ENCODE peak calls at places on chromosomes 13 and 19, in nine cellular contexts. One of them, this sample, is unnamed.

GRCh38 chr19:58218899-58219298 is 9.8 kb upstream of the ZNF544 start:
- DNase-seq in progenitor cell of endocrine pancreas: no peak
- DNase-seq in ascending aorta: no peak
- DNase-seq in fibroblast of mammary gland: peak
- DNase-seq in BJ: no peak
- DNase-seq in stomach: no peak
- DNase-seq in WTC11: peak
- DNase-seq in endodermal cell: peak
- DNase-seq in RWPE1: no peak
- DNase-seq in this sample: no peak

GRCh38 chr13:51235186-51235585 is 13.0 kb downstream of the FAM124A start:
- DNase-seq in progenitor cell of endocrine pancreas: no peak
- DNase-seq in ascending aorta: no peak
- DNase-seq in fibroblast of mammary gland: no peak
- DNase-seq in BJ: no peak
- DNase-seq in stomach: no peak
- DNase-seq in WTC11: no peak
- DNase-seq in endodermal cell: no peak
- DNase-seq in RWPE1: no peak
- DNase-seq in this sample: no peak

GRCh38 chr19:37953125-37953524 is 46.1 kb downstream of the SIPA1L3 start:
- DNase-seq in progenitor cell of endocrine pancreas: no peak
- DNase-seq in ascending aorta: peak
- DNase-seq in fibroblast of mammary gland: no peak
- DNase-seq in BJ: no peak
- DNase-seq in stomach: no peak
- DNase-seq in WTC11: no peak
- DNase-seq in endodermal cell: no peak
- DNase-seq in RWPE1: no peak
- DNase-seq in this sample: no peak

GRCh38 chr13:93345642-93346220 is 119.1 kb downstream of the GPC6 start:
- DNase-seq in progenitor cell of endocrine pancreas: no peak
- DNase-seq in ascending aorta: no peak
- DNase-seq in fibroblast of mammary gland: no peak
- DNase-seq in BJ: peak
- DNase-seq in stomach: no peak
- DNase-seq in WTC11: no peak
- DNase-seq in endodermal cell: no peak
- DNase-seq in RWPE1: no peak
- DNase-seq in this sample: no peak

GRCh38 chr19:13028027-13028426 is 32.8 kb downstream of the NFIX start:
- DNase-seq in progenitor cell of endocrine pancreas: no peak
- DNase-seq in ascending aorta: no peak
- DNase-seq in fibroblast of mammary gland: no peak
- DNase-seq in BJ: no peak
- DNase-seq in stomach: no peak
- DNase-seq in WTC11: no peak
- DNase-seq in endodermal cell: no peak
- DNase-seq in RWPE1: no peak
- DNase-seq in this sample: no peak

GRCh38 chr19:39448271-39448670 is 2.9 kb downstream of the SUPT5H start:
- DNase-seq in progenitor cell of endocrine pancreas: no peak
- DNase-seq in ascending aorta: no peak
- DNase-seq in fibroblast of mammary gland: peak
- DNase-seq in BJ: no peak
- DNase-seq in stomach: no peak
- DNase-seq in WTC11: no peak
- DNase-seq in endodermal cell: no peak
- DNase-seq in RWPE1: no peak
- DNase-seq in this sample: peak

GRCh38 chr13:85659493-85659892 is 139.7 kb downstream of the SLITRK6 start:
- DNase-seq in progenitor cell of endocrine pancreas: no peak
- DNase-seq in ascending aorta: no peak
- DNase-seq in fibroblast of mammary gland: no peak
- DNase-seq in BJ: peak
- DNase-seq in stomach: no peak
- DNase-seq in WTC11: no peak
- DNase-seq in endodermal cell: no peak
- DNase-seq in RWPE1: peak
- DNase-seq in this sample: no peak

GRCh38 chr13:48942131-48942530 is 33.6 kb upstream of the FNDC3A start:
- DNase-seq in progenitor cell of endocrine pancreas: no peak
- DNase-seq in ascending aorta: no peak
- DNase-seq in fibroblast of mammary gland: peak
- DNase-seq in BJ: no peak
- DNase-seq in stomach: no peak
- DNase-seq in WTC11: no peak
- DNase-seq in endodermal cell: no peak
- DNase-seq in RWPE1: peak
- DNase-seq in this sample: no peak

GRCh38 chr19:2230807-2231533 is 5.2 kb downstream of the PLEKHJ1 start:
- DNase-seq in progenitor cell of endocrine pancreas: no peak
- DNase-seq in ascending aorta: no peak
- DNase-seq in fibroblast of mammary gland: no peak
- DNase-seq in BJ: no peak
- DNase-seq in stomach: no peak
- DNase-seq in WTC11: no peak
- DNase-seq in endodermal cell: no peak
- DNase-seq in RWPE1: no peak
- DNase-seq in this sample: no peak

GRCh38 chr19:2232286-2233151 is 3.6 kb downstream of the PLEKHJ1 start:
- DNase-seq in progenitor cell of endocrine pancreas: no peak
- DNase-seq in ascending aorta: no peak
- DNase-seq in fibroblast of mammary gland: no peak
- DNase-seq in BJ: no peak
- DNase-seq in stomach: no peak
- DNase-seq in WTC11: no peak
- DNase-seq in endodermal cell: no peak
- DNase-seq in RWPE1: no peak
- DNase-seq in this sample: no peak

GRCh38 chr19:2233601-2234280 is 2.4 kb downstream of the PLEKHJ1 start:
- DNase-seq in progenitor cell of endocrine pancreas: no peak
- DNase-seq in ascending aorta: no peak
- DNase-seq in fibroblast of mammary gland: no peak
- DNase-seq in BJ: no peak
- DNase-seq in stomach: no peak
- DNase-seq in WTC11: no peak
- DNase-seq in endodermal cell: no peak
- DNase-seq in RWPE1: no peak
- DNase-seq in this sample: no peak

GRCh38 chr19:2230029-2230531 is 6.0 kb downstream of the PLEKHJ1 start:
- DNase-seq in progenitor cell of endocrine pancreas: no peak
- DNase-seq in ascending aorta: no peak
- DNase-seq in fibroblast of mammary gland: no peak
- DNase-seq in BJ: no peak
- DNase-seq in stomach: no peak
- DNase-seq in WTC11: no peak
- DNase-seq in endodermal cell: no peak
- DNase-seq in RWPE1: no peak
- DNase-seq in this sample: no peak

DNA sequence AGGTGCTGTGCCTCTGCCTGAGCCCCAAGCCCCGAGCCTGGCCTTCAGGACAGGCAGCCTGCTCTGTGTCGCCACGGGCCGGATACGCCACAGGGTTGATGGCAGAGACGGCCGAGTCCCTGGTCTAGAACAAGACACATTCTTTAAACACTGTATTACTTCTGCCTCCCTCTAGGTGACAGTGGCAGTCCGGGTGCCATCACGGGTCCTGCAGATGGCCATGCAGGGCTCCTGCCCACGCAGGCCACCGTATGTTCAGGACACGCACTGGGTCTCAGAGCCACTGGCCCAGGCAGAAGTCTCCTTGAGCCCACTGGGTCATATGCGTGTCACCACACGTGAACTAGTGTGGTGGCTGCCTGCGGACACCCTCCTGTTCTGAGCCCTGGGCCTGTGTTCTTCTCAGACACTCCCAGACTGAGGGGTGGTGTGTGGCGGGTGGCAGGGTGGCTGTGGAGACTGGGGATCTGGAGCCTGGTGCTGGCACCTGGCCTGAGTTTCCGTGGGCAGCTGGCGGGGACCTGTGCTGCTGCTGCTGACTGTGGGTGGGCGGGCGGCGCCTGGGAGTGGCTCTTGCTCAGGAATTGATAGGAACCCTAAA is 4.4 kb downstream of the PLEKHJ1 start:
- DNase-seq in progenitor cell of endocrine pancreas: no peak
- DNase-seq in ascending aorta: no peak
- DNase-seq in fibroblast of mammary gland: no peak
- DNase-seq in BJ: no peak
- DNase-seq in stomach: no peak
- DNase-seq in WTC11: no peak
- DNase-seq in endodermal cell: peak
- DNase-seq in RWPE1: no peak
- DNase-seq in this sample: no peak
- TF ChIP-seq CTCF in progenitor cell of endocrine pancreas: no peak
- TF ChIP-seq CTCF in ascending aorta: no peak
- TF ChIP-seq CTCF in fibroblast of mammary gland: no peak
- TF ChIP-seq CTCF in BJ: no peak
- TF ChIP-seq CTCF in stomach: no peak
- TF ChIP-seq CTCF in WTC11: no peak
- TF ChIP-seq CTCF in endodermal cell: peak
- TF ChIP-seq CTCF in RWPE1: no peak
- TF ChIP-seq CTCF in this sample: no peak

DNA sequence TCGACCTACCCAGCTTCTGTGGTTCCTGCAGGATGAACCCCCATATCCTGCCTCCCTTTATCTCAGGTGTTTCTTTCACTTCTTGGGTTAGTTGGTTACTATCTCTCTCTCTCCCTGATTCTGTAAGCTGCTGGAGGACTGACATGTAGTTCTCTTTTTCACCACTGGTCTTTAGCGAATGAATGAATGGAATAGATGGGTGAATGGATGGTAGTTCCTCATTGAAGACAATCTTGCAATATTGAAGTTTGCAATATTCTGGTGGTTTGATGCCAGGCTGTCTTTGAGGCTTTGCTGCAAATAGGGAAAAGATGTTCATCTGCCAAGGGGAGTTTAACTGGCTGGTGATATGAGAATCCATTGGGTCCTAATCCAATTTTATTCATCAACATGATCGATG is 120.2 kb downstream of the UBL3 start:
- DNase-seq in progenitor cell of endocrine pancreas: no peak
- DNase-seq in ascending aorta: no peak
- DNase-seq in fibroblast of mammary gland: no peak
- DNase-seq in BJ: no peak
- DNase-seq in stomach: no peak
- DNase-seq in WTC11: no peak
- DNase-seq in endodermal cell: no peak
- DNase-seq in RWPE1: no peak
- DNase-seq in this sample: no peak
- TF ChIP-seq CTCF in progenitor cell of endocrine pancreas: peak
- TF ChIP-seq CTCF in ascending aorta: no peak
- TF ChIP-seq CTCF in fibroblast of mammary gland: peak
- TF ChIP-seq CTCF in BJ: no peak
- TF ChIP-seq CTCF in stomach: no peak
- TF ChIP-seq CTCF in WTC11: peak
- TF ChIP-seq CTCF in endodermal cell: peak
- TF ChIP-seq CTCF in RWPE1: no peak
- TF ChIP-seq CTCF in this sample: no peak

DNA sequence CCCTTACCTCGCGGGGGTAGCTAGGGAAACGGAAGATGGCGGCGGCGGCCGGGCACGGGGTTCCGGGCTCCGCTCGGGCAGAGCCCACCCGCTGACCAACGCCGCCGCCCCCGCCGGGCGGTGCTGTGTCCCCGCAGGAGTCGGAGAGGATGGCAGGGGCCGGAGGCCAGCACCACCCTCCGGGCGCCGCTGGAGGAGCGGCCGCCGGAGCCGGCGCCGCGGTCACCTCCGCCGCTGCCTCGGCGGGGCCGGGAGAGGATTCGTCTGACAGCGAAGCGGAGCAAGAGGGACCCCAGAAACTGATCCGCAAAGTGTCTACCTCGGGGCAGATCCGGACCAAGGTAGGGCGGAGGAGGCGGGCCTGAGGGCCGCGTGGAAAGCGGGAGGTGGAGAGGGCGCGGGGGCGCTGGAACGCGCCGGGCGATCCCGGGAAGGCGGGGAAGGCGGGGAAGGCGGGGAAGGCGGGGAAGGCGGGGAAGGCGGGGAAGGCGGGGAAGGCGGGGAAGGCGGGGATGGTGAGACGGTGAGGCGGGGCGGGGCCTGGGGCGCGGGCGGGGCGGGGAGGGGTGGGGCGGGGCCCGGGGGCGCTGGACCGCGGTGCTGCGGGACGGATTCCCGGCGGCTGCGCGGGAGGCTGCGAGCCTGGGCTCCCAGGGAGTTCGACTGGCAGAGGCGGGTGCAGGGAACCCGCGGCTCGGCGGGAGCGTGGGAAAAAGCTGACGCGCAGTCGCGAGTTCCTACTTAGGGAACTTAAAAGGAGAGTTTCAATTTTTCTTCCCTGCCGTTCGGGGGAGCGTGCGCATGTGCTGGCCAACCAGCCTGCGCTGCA is at the start of gene DGKH:
- DNase-seq in progenitor cell of endocrine pancreas: peak
- DNase-seq in ascending aorta: peak
- DNase-seq in fibroblast of mammary gland: peak
- DNase-seq in BJ: no peak
- DNase-seq in stomach: peak
- DNase-seq in WTC11: peak
- DNase-seq in endodermal cell: peak
- DNase-seq in RWPE1: peak
- DNase-seq in this sample: peak
- TF ChIP-seq CTCF in progenitor cell of endocrine pancreas: peak
- TF ChIP-seq CTCF in ascending aorta: peak
- TF ChIP-seq CTCF in fibroblast of mammary gland: no peak
- TF ChIP-seq CTCF in BJ: no peak
- TF ChIP-seq CTCF in stomach: no peak
- TF ChIP-seq CTCF in WTC11: no peak
- TF ChIP-seq CTCF in endodermal cell: peak
- TF ChIP-seq CTCF in RWPE1: peak
- TF ChIP-seq CTCF in this sample: peak

GRCh38 chr19:29779921-29780320 is 31.9 kb upstream of the CCNE1 start:
- DNase-seq in progenitor cell of endocrine pancreas: no peak
- DNase-seq in ascending aorta: no peak
- DNase-seq in fibroblast of mammary gland: no peak
- DNase-seq in BJ: no peak
- DNase-seq in stomach: no peak
- DNase-seq in WTC11: peak
- DNase-seq in endodermal cell: peak
- DNase-seq in RWPE1: no peak
- DNase-seq in this sample: no peak
- TF ChIP-seq CTCF in progenitor cell of endocrine pancreas: peak
- TF ChIP-seq CTCF in ascending aorta: no peak
- TF ChIP-seq CTCF in fibroblast of mammary gland: no peak
- TF ChIP-seq CTCF in BJ: no peak
- TF ChIP-seq CTCF in stomach: no peak
- TF ChIP-seq CTCF in WTC11: no peak
- TF ChIP-seq CTCF in endodermal cell: peak
- TF ChIP-seq CTCF in RWPE1: no peak
- TF ChIP-seq CTCF in this sample: no peak

DNA sequence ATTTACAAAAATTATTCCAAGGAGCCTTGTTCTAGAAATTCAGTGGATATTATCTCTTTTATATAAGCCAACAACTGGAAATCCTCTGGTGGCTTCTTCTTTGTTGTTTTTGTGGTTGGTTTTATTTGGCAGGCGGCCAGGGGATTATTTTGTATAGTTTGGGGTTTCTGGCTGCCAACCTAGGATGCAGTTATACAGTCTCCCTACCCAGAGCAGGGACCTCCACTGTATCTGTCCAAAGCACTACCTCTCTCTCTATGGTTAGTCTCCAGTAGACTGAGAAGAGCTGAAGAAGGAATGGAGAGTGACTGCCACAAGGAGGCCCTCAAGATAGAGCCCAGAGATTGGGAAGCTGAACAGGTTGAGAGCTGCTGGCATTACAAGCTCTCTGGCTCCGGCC is 80.2 kb downstream of the ZAR1L start:
- DNase-seq in progenitor cell of endocrine pancreas: no peak
- DNase-seq in ascending aorta: no peak
- DNase-seq in fibroblast of mammary gland: no peak
- DNase-seq in BJ: no peak
- DNase-seq in stomach: no peak
- DNase-seq in WTC11: no peak
- DNase-seq in endodermal cell: no peak
- DNase-seq in RWPE1: no peak
- DNase-seq in this sample: no peak
- TF ChIP-seq CTCF in progenitor cell of endocrine pancreas: no peak
- TF ChIP-seq CTCF in ascending aorta: no peak
- TF ChIP-seq CTCF in fibroblast of mammary gland: no peak
- TF ChIP-seq CTCF in BJ: no peak
- TF ChIP-seq CTCF in stomach: no peak
- TF ChIP-seq CTCF in WTC11: no peak
- TF ChIP-seq CTCF in endodermal cell: peak
- TF ChIP-seq CTCF in RWPE1: no peak
- TF ChIP-seq CTCF in this sample: no peak

This sample was measured in GM10248.